ENCODE peak calls at places on chromosomes 6 and 20, in five cellular contexts. B is Calu3, C is NCI-H187, F is psoas muscle, Z is AG08395. J is an unnamed sample.

GRCh38 chr6:131924881-131925474 is 26.2 kb downstream of the CCN2 start:
- DNase-seq in B (no peak), C (no peak), F (no peak), Z (peak), J (no peak)

GRCh38 chr6:41796474-41796873 is 9.0 kb downstream of the TOMM6 start:
- DNase-seq in B (no peak), C (no peak), F (no peak), Z (no peak), J (no peak)

GRCh38 chr6:10627800-10628199 is 66.6 kb downstream of the C6orf52 start:
- DNase-seq in B (no peak), C (no peak), F (no peak), Z (no peak), J (no peak)

GRCh38 chr6:128239898-128240509 is 280.4 kb downstream of the PTPRK start:
- DNase-seq in B (no peak), C (no peak), F (no peak), Z (no peak), J (no peak)

GRCh38 chr20:10984294-10984693 is 310.5 kb upstream of the JAG1 start:
- DNase-seq in B (no peak), C (peak), F (no peak), Z (no peak), J (no peak)

GRCh38 chr20:30511322-30512030 is 746.0 kb upstream of the DEFB115 start:
- DNase-seq in B (no peak), C (no peak), F (no peak), Z (no peak), J (no peak)

GRCh38 chr6:26003102-26003694 is 40.6 kb downstream of the TRIM38 start:
- DNase-seq in B (peak), C (peak), F (peak), Z (peak), J (no peak)

GRCh38 chr6:42361036-42361435 is 90.7 kb downstream of the TRERF1 start:
- DNase-seq in B (no peak), C (no peak), F (no peak), Z (no peak), J (no peak)

GRCh38 chr20:33789109-33789857 is 21.9 kb upstream of the CHMP4B start:
- DNase-seq in B (peak), C (no peak), F (peak), Z (peak), J (no peak)

GRCh38 chr6:37279366-37280134 is 21.6 kb upstream of the TMEM217 start:
- DNase-seq in B (no peak), C (no peak), F (peak), Z (peak), J (no peak)

GRCh38 chr6:138588805-138589434 is 89.6 kb upstream of the NHSL1 start:
- DNase-seq in B (peak), C (no peak), F (peak), Z (peak), J (peak)

GRCh38 chr20:23114018-23114417 is 27.9 kb upstream of the CD93 start:
- DNase-seq in B (no peak), C (no peak), F (no peak), Z (no peak), J (no peak)

GRCh38 chr6:132227937-132228336 is 173.3 kb downstream of the MOXD1 start:
- DNase-seq in B (no peak), C (no peak), F (no peak), Z (no peak), J (no peak)

GRCh38 chr6:36115412-36115811 is 14.9 kb upstream of the MAPK13 start:
- DNase-seq in B (no peak), C (no peak), F (no peak), Z (no peak), J (no peak)

GRCh38 chr6:85344996-85345395 is 104.9 kb upstream of the NT5E start:
- DNase-seq in B (peak), C (no peak), F (no peak), Z (no peak), J (no peak)

GRCh38 chr20:24933266-24933908 is 15.7 kb upstream of the CST7 start:
- DNase-seq in B (no peak), C (no peak), F (no peak), Z (no peak), J (no peak)

GRCh38 chr6:169639653-169640278 is 62.1 kb downstream of the WDR27 start:
- DNase-seq in B (no peak), C (no peak), F (no peak), Z (no peak), J (no peak)

GRCh38 chr6:118722820-118723526 is 71.6 kb upstream of the CEP85L start:
- DNase-seq in B (no peak), C (no peak), F (no peak), Z (no peak), J (no peak)

GRCh38 chr6:139334791-139335446 is 39.5 kb downstream of the CITED2 start:
- DNase-seq in B (no peak), C (no peak), F (no peak), Z (peak), J (no peak)

GRCh38 chr6:299050-299980 is 7.0 kb downstream of the DUSP22 start:
- DNase-seq in B (no peak), C (no peak), F (no peak), Z (no peak), J (no peak)

GRCh38 chr6:11217360-11218076 is 14.9 kb downstream of the NEDD9 start:
- DNase-seq in B (peak), C (no peak), F (no peak), Z (no peak), J (no peak)